ENCODE peak calls at places on chromosomes 5 and 9, in ten cellular contexts. T, Y, W, U, C, I, D, A, Z and G are unnamed samples.

GRCh38 chr9:107875571-107875980 is 386.0 kb upstream of the KLF4 start:
- DNase-seq in C (no peak), A (no peak), T (no peak), I (no peak), D (no peak), Z (no peak), W (no peak), Y (no peak), U (no peak), G (no peak)

GRCh38 chr5:97750576-97750975 is 567.5 kb upstream of the RIOK2 start:
- DNase-seq in D (no peak), Y (no peak), I (no peak), A (no peak), Z (no peak), T (no peak), U (no peak), C (no peak), W (no peak), G (no peak)

GRCh38 chr9:93567271-93567959 is 9.0 kb upstream of the PHF2 start:
- DNase-seq in Z (peak; percentile 17), D (no peak), Y (no peak), U (no peak), T (no peak), I (no peak), A (no peak), C (no peak), W (no peak), G (no peak)

GRCh38 chr9:134928796-134929559 is 11.3 kb upstream of the FCN1 start:
- DNase-seq in W (no peak), T (no peak), D (no peak), I (no peak), Z (no peak), Y (no peak), A (no peak), U (peak; percentile 85), C (no peak), G (peak; percentile 93)

GRCh38 chr5:53944981-53945380 is 365.4 kb downstream of the ARL15 start:
- DNase-seq in D (no peak), Z (no peak), I (no peak), C (no peak), U (no peak), W (no peak), A (peak; percentile 36), T (no peak), Y (peak; percentile 79), G (no peak)

GRCh38 chr9:125633116-125633743 is 73.8 kb downstream of the MAPKAP1 start:
- DNase-seq in Z (peak; percentile 25), I (no peak), T (no peak), A (no peak), C (no peak), W (no peak), Y (no peak), U (no peak), D (peak; percentile 36), G (no peak)

GRCh38 chr5:151758141-151758429 is 346 bp downstream of the ATOX1 start:
- DNase-seq in T (no peak), I (no peak), D (no peak), U (peak; percentile 50), W (no peak), Y (no peak), Z (no peak), A (no peak), C (no peak), G (peak; percentile 49)

GRCh38 chr9:78280982-78281668 is 15.8 kb upstream of the PSAT1 start:
- DNase-seq in Z (peak; percentile 96), W (no peak), D (peak; percentile 62), C (no peak), A (peak; percentile 55), Y (peak; percentile 75), I (peak; percentile 89), U (peak; percentile 70), T (peak; percentile 77), G (no peak)

GRCh38 chr5:19987594-19988345 is at the start of gene CDH18:
- DNase-seq in W (peak; percentile 17), Z (peak; percentile 69), T (peak; percentile 16), A (peak; percentile 4), D (peak; percentile 62), U (peak; percentile 34), Y (peak; percentile 38), C (peak; percentile 86), I (peak; percentile 63), G (no peak)

GRCh38 chr5:68343421-68343826 is 127.9 kb downstream of the PIK3R1 start:
- DNase-seq in D (peak; percentile 97), A (peak; percentile 91), U (no peak), C (no peak), Y (peak; percentile 81), T (no peak), Z (peak; percentile 96), W (peak; percentile 40), I (peak; percentile 82), G (no peak)

GRCh38 chr9:114588150-114588663 is 638 bp downstream of the ATP6V1G1 start:
- DNase-seq in U (no peak), I (peak; percentile 44), Y (peak; percentile 48), A (no peak), C (no peak), Z (peak; percentile 59), W (no peak), D (peak; percentile 18), T (no peak), G (peak; percentile 56)

GRCh38 chr5:149333711-149334443 is 11.4 kb upstream of the GRPEL2 start:
- DNase-seq in W (no peak), Z (no peak), D (no peak), A (no peak), Y (peak; percentile 56), I (no peak), T (no peak), C (no peak), U (no peak), G (no peak)

GRCh38 chr5:127333463-127333862 is 42.9 kb downstream of the MEGF10 start:
- DNase-seq in D (no peak), U (no peak), Z (no peak), A (no peak), Y (no peak), W (no peak), I (no peak), T (no peak), C (no peak), G (no peak)

GRCh38 chr5:95078868-95079267 is 206.0 kb downstream of the MCTP1 start:
- DNase-seq in T (no peak), U (no peak), Z (no peak), I (no peak), C (no peak), A (no peak), W (no peak), D (no peak), Y (no peak), G (no peak)

GRCh38 chr9:77939149-77939668 is 92.4 kb downstream of the GNAQ start:
- DNase-seq in C (no peak), W (no peak), D (no peak), Y (peak; percentile 60), U (no peak), I (no peak), A (peak; percentile 24), T (no peak), Z (peak; percentile 71), G (no peak)

GRCh38 chr5:142388696-142389095 is 63.9 kb upstream of the SPRY4 start:
- DNase-seq in Z (peak; percentile 20), D (peak; percentile 18), Y (peak; percentile 27), I (no peak), U (no peak), W (no peak), C (no peak), T (no peak), A (no peak), G (no peak)

GRCh38 chr9:112605963-112606699 is 111.8 kb downstream of the INIP start:
- DNase-seq in T (no peak), U (no peak), C (no peak), I (no peak), Z (no peak), W (no peak), D (no peak), A (no peak), Y (no peak), G (no peak)

GRCh38 chr9:110619831-110620230 is 40.3 kb upstream of the SVEP1 start:
- DNase-seq in Y (peak; percentile 76), I (peak; percentile 53), A (peak; percentile 25), D (no peak), C (no peak), Z (peak; percentile 67), W (no peak), U (no peak), T (no peak), G (no peak)

GRCh38 chr5:10927605-10928004 is 166.6 kb upstream of the DAP start:
- DNase-seq in C (no peak), A (no peak), W (no peak), U (no peak), T (no peak), I (no peak), D (no peak), Y (no peak), Z (no peak), G (no peak)

GRCh38 chr5:179135441-179136215 is 75.5 kb downstream of the ZNF354C start:
- DNase-seq in U (no peak), T (no peak), A (no peak), Z (no peak), I (no peak), W (no peak), Y (no peak), C (no peak), D (no peak), G (no peak)

GRCh38 chr5:113215401-113216060 is 219.3 kb downstream of the TSSK1B start:
- DNase-seq in Z (no peak), I (peak; percentile 79), Y (peak; percentile 74), U (no peak), C (no peak), W (no peak), D (no peak), T (no peak), A (peak; percentile 47), G (no peak)

GRCh38 chr9:91421022-91421765 is 2.4 kb downstream of the NFIL3 start:
- DNase-seq in U (peak; percentile 47), C (peak; percentile 65), A (peak; percentile 10), Y (peak; percentile 62), W (peak; percentile 48), T (peak; percentile 38), Z (peak; percentile 62), D (no peak), I (peak; percentile 59), G (no peak)
- TF ChIP-seq CTCF in U (no peak), C (peak; percentile 67), A (peak; percentile 65), Y (peak; percentile 51), W (peak; percentile 35), T (no peak), Z (peak; percentile 59), D (no peak), I (peak; percentile 53), G (peak; percentile 34)

GRCh38 chr9:79686381-79687130 is 114.8 kb downstream of the TLE4 start:
- DNase-seq in Y (peak; percentile 88), Z (peak; percentile 80), A (peak; percentile 85), W (no peak), C (no peak), T (no peak), U (no peak), I (peak; percentile 96), D (peak; percentile 68), G (no peak)
- TF ChIP-seq CTCF in Y (no peak), Z (no peak), A (peak; percentile 35), W (no peak), C (no peak), T (no peak), U (no peak), I (peak; percentile 26), D (no peak), G (no peak)

GRCh38 chr5:77518304-77518703 is 26.2 kb upstream of the WDR41 start:
- DNase-seq in C (peak; percentile 72), Y (peak; percentile 2), U (no peak), Z (peak; percentile 17), I (no peak), A (no peak), W (no peak), D (peak; percentile 42), T (no peak), G (no peak)
- TF ChIP-seq CTCF in C (peak; percentile 53), Y (peak; percentile 15), U (no peak), Z (peak; percentile 20), I (peak; percentile 12), A (peak; percentile 9), W (peak; percentile 23), D (peak; percentile 25), T (no peak), G (no peak)

GRCh38 chr5:168295574-168296201 is 4.2 kb downstream of the WWC1 start:
- DNase-seq in C (peak; percentile 96), W (no peak), D (peak; percentile 76), T (no peak), A (peak; percentile 56), U (peak; percentile 53), Z (peak; percentile 63), Y (peak; percentile 82), I (peak; percentile 79), G (no peak)
- TF ChIP-seq CTCF in C (peak; percentile 63), W (no peak), D (peak; percentile 38), T (peak; percentile 10), A (peak; percentile 80), U (peak; percentile 31), Z (peak; percentile 67), Y (peak; percentile 78), I (peak; percentile 67), G (no peak)